ENCODE peak calls at places on chromosomes 3 and 15, in ten cellular contexts. O is naive thymus-derived CD8-positive, alpha-beta T cell; X is AG04450; A is ovary; G is fibroblast of pulmonary artery; J is DMS153; N is ACHN; I is T follicular helper cell; K is left ventricle myocardium superior; V is activated CD4-positive, alpha-beta T cell treated with anti-CD3 and anti-CD28 coated beads for 1 hour. Q is an unnamed sample.
A peak's percentile ranks its signal among the peaks of the same experiment; 100 is the strongest.

GRCh38 chr15:68679961-68680371 is 101.2 kb downstream of the CORO2B start:
- DNase-seq in N (no peak), A (no peak), J (no peak), O (no peak), G (no peak), I (no peak), X (no peak), K (no peak), V (no peak), Q (no peak)

GRCh38 chr15:84079885-84080777 is 155.4 kb upstream of the GOLGA6L4 start:
- DNase-seq in J (peak; percentile 41), I (peak; percentile 8), V (peak; percentile 13), G (peak; percentile 12), O (peak; percentile 2), X (no peak), N (peak; percentile 33), A (peak; percentile 43), K (peak; percentile 38), Q (peak; percentile 0)

GRCh38 chr15:48459571-48460461 is 128.6 kb downstream of the DUT start:
- DNase-seq in J (no peak), V (no peak), I (no peak), G (peak; percentile 62), A (no peak), N (no peak), X (peak; percentile 62), K (no peak), O (no peak), Q (no peak)

GRCh38 chr3:46406786-46407611 is at the start of the genes CCR5AS and CCRL2:
- DNase-seq in N (no peak), O (peak; percentile 31), K (peak; percentile 44), A (no peak), G (peak; percentile 36), V (no peak), J (no peak), X (no peak), I (no peak), Q (peak; percentile 4)

GRCh38 chr3:101936419-101937331 is 87.4 kb downstream of the NFKBIZ start:
- DNase-seq in X (peak; percentile 52), V (no peak), J (no peak), I (no peak), O (peak; percentile 32), K (no peak), G (peak; percentile 89), N (peak; percentile 80), A (no peak), Q (peak; percentile 6)

GRCh38 chr3:114496021-114496434 is 202.2 kb downstream of the TIGIT start:
- DNase-seq in I (no peak), A (no peak), N (no peak), O (no peak), J (no peak), G (peak; percentile 50), X (no peak), V (no peak), K (peak; percentile 73), Q (no peak)

GRCh38 chr3:115646027-115646690 is 22.8 kb downstream of the GAP43 start:
- DNase-seq in G (no peak), A (no peak), K (no peak), N (no peak), I (no peak), J (no peak), V (no peak), O (no peak), X (no peak), Q (no peak)

GRCh38 chr3:43388909-43389308 is 102.6 kb downstream of the SNRK start:
- DNase-seq in A (no peak), X (no peak), G (peak; percentile 44), K (no peak), I (no peak), J (no peak), O (no peak), V (no peak), N (no peak), Q (no peak)

GRCh38 chr3:140736863-140737460 is 59.1 kb downstream of the TRIM42 start:
- DNase-seq in K (peak; percentile 71), O (no peak), I (no peak), G (peak; percentile 35), J (peak; percentile 17), X (no peak), N (peak; percentile 48), A (peak; percentile 83), V (no peak), Q (no peak)

GRCh38 chr3:127986803-127987202 is 65.4 kb upstream of the SEC61A1 start:
- DNase-seq in I (no peak), J (no peak), X (no peak), O (no peak), A (no peak), G (no peak), N (no peak), K (peak; percentile 68), V (no peak), Q (no peak)